ENCODE peak calls at places on chromosomes 1 and 21, in eight cellular contexts. C is body of pancreas, L is prostate gland, J is uterus, N is transverse colon, H is HCT116, F is A549, S is IMR-90. B is an unnamed sample.

GRCh38 chr1:45925728-45926287 is 122.4 kb downstream of the MAST2 start:
- DNase-seq in S (no peak), N (no peak), F (no peak), L (no peak), H (no peak), C (peak), J (no peak), B (no peak)

GRCh38 chr1:212699104-212699838 is 369 bp downstream of the BATF3 start:
- DNase-seq in N (peak), S (peak), F (peak), J (no peak), C (peak), L (no peak), H (peak), B (no peak)

GRCh38 chr1:22472596-22472995 is 20.9 kb downstream of the ZBTB40 start:
- DNase-seq in H (no peak), S (no peak), L (peak), J (no peak), F (no peak), C (peak), N (no peak), B (no peak)

GRCh38 chr1:3074297-3074741 is 5.3 kb downstream of the PRDM16 start:
- DNase-seq in F (no peak), J (no peak), L (no peak), N (no peak), C (peak), S (no peak), H (no peak), B (no peak)

GRCh38 chr1:61318319-61319125 is 236.2 kb downstream of the NFIA start:
- DNase-seq in S (peak), J (peak), C (peak), H (no peak), L (no peak), N (peak), F (no peak), B (no peak)

GRCh38 chr1:27772071-27772470 is 948 bp upstream of the STX12 start:
- DNase-seq in N (no peak), L (no peak), J (no peak), C (no peak), F (no peak), H (no peak), S (no peak), B (no peak)

GRCh38 chr1:57736940-57737339 is 313.1 kb upstream of the DAB1 start:
- DNase-seq in J (no peak), C (no peak), F (no peak), S (no peak), L (no peak), H (no peak), N (no peak), B (no peak)

GRCh38 chr1:236354330-236355147 is 39.5 kb upstream of the EDARADD start:
- DNase-seq in L (no peak), C (no peak), F (no peak), N (no peak), J (no peak), H (no peak), S (no peak), B (no peak)

GRCh38 chr1:26787381-26787705 is 407 bp upstream of the PIGV start:
- DNase-seq in N (peak), F (no peak), H (no peak), S (peak), J (no peak), C (peak), L (no peak), B (no peak)

GRCh38 chr1:171286032-171286705 is 27.8 kb upstream of the FMO4 start:
- DNase-seq in N (no peak), J (no peak), H (no peak), L (no peak), F (no peak), S (peak), C (no peak), B (no peak)

GRCh38 chr1:214404571-214405213 is 123.7 kb downstream of the SMYD2 start:
- DNase-seq in J (no peak), L (no peak), S (peak), N (no peak), H (peak), C (no peak), F (no peak), B (no peak)

GRCh38 chr1:221509575-221510360 is 232.1 kb downstream of the DUSP10 start:
- DNase-seq in L (no peak), F (no peak), H (no peak), N (no peak), C (no peak), J (no peak), S (no peak), B (no peak)

GRCh38 chr1:150560011-150560438 is 10.8 kb downstream of the ADAMTSL4 start:
- DNase-seq in S (no peak), J (peak), C (peak), H (peak), N (peak), L (peak), F (peak), B (peak)

GRCh38 chr1:43565600-43566360 is 35.1 kb downstream of the PTPRF start:
- DNase-seq in J (peak), F (no peak), L (no peak), N (peak), S (peak), H (no peak), C (peak), B (no peak)

GRCh38 chr1:153752561-153753195 is 22.5 kb upstream of the SLC27A3 start:
- DNase-seq in L (no peak), F (no peak), J (peak), C (no peak), N (no peak), S (peak), H (no peak), B (peak)

GRCh38 chr21:42220138-42220701 is 1.3 kb downstream of the ABCG1 start:
- DNase-seq in N (peak), H (no peak), S (peak), F (peak), L (peak), C (peak), J (peak), B (peak)

GRCh38 chr21:15252437-15252836 is 187.6 kb upstream of the NRIP1 start:
- DNase-seq in N (no peak), F (no peak), S (no peak), H (no peak), J (no peak), C (no peak), L (no peak), B (no peak)

GRCh38 chr1:20883766-20884165 is 96.7 kb upstream of the HP1BP3 start:
- DNase-seq in N (no peak), H (no peak), S (peak), F (no peak), J (no peak), C (no peak), L (no peak), B (no peak)

GRCh38 chr1:46691997-46692790 is 20.5 kb downstream of the TEX38 start:
- DNase-seq in J (no peak), H (no peak), N (no peak), C (no peak), S (peak), F (no peak), L (no peak), B (no peak)

DNA sequence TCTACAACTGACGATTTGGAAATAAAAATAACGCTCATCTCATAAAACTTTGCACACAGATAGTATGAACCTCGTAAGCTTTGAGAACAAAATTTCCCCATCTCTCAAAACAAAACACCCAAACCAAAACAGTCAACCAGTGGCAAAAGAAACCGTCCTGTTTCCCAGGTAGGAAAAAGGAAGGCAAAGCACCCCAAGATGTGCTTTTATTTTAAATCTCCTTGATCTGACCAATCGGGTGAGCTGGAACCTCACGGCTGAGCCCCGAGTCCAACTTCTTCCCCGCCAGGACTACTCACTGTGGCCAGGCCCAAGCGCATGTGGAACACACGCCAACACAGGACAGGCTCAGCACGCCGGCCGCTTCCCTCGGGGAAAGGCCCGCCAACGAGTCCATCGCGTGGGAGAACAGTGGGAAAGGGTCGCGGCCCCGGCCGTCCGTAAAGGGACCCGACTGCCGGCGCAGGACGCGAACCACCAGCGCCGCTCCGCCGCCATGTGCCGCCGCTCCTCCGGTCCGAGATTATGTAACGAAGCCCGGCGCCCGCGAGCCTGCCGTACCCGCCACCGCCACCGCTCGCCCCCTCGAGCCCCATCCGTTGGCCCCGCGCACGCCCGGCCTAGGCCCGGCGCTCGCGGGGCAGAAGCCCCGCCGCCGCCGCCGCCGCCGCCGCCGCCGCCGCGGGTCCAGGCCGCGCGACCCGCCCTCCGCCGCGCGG is 759 bp downstream of the AHCTF1 start:
- DNase-seq in L (peak), H (no peak), S (peak), J (peak), F (peak), C (peak), N (peak), B (peak)
- TF ChIP-seq CTCF in L (no peak), H (no peak), S (no peak), J (no peak), F (no peak), C (no peak), N (no peak), B (no peak)

GRCh38 chr1:173864179-173864867 is 3.5 kb downstream of the GAS5 start:
- DNase-seq in S (peak), C (no peak), L (no peak), N (no peak), F (no peak), H (no peak), J (no peak), B (no peak)

GRCh38 chr1:173863224-173864151 is 4.3 kb downstream of the GAS5 start:
- DNase-seq in H (no peak), C (no peak), J (no peak), N (no peak), L (no peak), F (no peak), S (no peak), B (no peak)

GRCh38 chr1:173860065-173860464 is 7.7 kb downstream of the GAS5 start:
- DNase-seq in L (no peak), C (no peak), H (no peak), N (no peak), J (no peak), F (no peak), S (no peak), B (no peak)

GRCh38 chr1:173862769-173863223 is 5.0 kb downstream of the GAS5 start:
- DNase-seq in L (no peak), H (no peak), J (no peak), C (no peak), F (no peak), N (no peak), S (no peak), B (no peak)

DNA sequence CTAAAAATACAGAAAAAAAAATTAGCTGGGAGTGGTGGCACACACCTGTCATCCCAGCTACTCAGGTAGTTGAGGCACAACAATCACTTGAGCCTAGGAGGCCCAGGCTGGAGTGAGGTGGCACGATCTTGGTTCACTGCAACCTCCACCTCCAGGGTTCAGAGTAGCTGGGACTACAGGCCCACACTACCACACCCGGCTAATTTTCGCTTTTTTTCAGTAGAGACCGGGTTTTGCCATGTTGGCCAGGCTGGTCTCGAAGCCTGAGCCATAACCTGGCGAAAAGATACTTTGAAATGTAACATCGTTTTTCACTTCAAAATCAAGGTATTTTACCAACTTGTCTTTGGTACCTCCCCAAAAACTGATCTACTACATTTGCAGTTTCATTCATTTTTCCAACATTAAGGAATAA is 6.1 kb downstream of the GAS5 start:
- DNase-seq in J (no peak), F (no peak), H (no peak), C (no peak), N (no peak), S (no peak), L (no peak), B (no peak)
- TF ChIP-seq POLR2A in J (no peak), F (no peak), H (no peak), C (no peak), N (no peak), S (peak), L (no peak), B (no peak)

DNA sequence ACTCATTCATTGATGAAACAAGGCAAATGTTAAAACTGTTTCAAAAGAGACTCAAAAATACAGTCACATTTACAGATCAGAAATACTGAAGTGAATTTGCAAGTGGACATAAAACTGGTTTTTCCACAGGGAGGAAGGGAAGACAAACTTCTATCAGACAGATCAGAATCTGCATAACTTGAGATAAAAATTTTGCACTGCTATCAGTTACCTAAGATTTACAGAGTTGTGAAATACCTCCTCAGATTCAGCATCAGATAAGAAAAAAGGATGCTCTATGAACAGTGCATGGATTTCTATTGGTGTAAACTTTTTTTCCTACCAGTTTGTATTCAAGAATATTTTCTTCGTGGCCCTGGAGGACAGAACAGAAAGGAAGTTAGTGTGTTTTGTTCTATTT is 575.4 kb downstream of the RWDD3 start:
- DNase-seq in C (no peak), S (no peak), F (no peak), L (no peak), J (no peak), N (no peak), H (no peak), B (no peak)
- H3K4me3 ChIP-seq in C (no peak), S (no peak), F (no peak), L (no peak), J (no peak), N (no peak), H (no peak), B (no peak)

GRCh38 chr1:116089870-116090269 is 21.3 kb upstream of the MAB21L3 start:
- DNase-seq in J (no peak), S (no peak), L (no peak), N (no peak), F (no peak), H (no peak), C (no peak), B (no peak)
- TF ChIP-seq CTCF in J (no peak), S (no peak), L (no peak), N (no peak), F (no peak), H (no peak), C (no peak), B (no peak)

B was measured in lower leg skin.